ENCODE peak calls at places on chromosomes 13 and 19, in seven cellular contexts. K is cardiac fibroblast, D is Caco-2, Q is kidney, U is heart left ventricle, F is A549, T is left ventricle myocardium inferior. G is an unnamed sample.

GRCh38 chr19:35715981-35716734 is 1.6 kb upstream of the KMT2B start:
- DNase-seq in K (no peak), U (peak; percentile 76), Q (peak; percentile 90), T (peak; percentile 70), F (peak; percentile 90), D (no peak), G (no peak)

GRCh38 chr13:90968510-90968909 is 379.0 kb upstream of the MIR17HG start:
- DNase-seq in F (peak; percentile 33), U (no peak), Q (no peak), D (no peak), K (peak; percentile 21), T (no peak), G (no peak)

GRCh38 chr13:101579291-101579802 is 126.9 kb downstream of the ITGBL1 start:
- DNase-seq in T (no peak), D (no peak), Q (no peak), K (peak; percentile 44), U (no peak), F (no peak), G (no peak)

GRCh38 chr13:42875448-42876269 is 94.3 kb downstream of the FAM216B start:
- DNase-seq in U (no peak), D (no peak), K (peak; percentile 85), F (no peak), T (no peak), Q (no peak), G (no peak)

GRCh38 chr13:79662882-79663281 is 181.9 kb downstream of the NDFIP2 start:
- DNase-seq in F (no peak), T (peak; percentile 30), K (peak; percentile 13), U (no peak), Q (no peak), D (no peak), G (no peak)

GRCh38 chr19:46515879-46516350 is 20.2 kb upstream of the PNMA8B start:
- DNase-seq in Q (no peak), T (no peak), U (no peak), K (peak; percentile 60), D (no peak), F (peak; percentile 89), G (no peak)

GRCh38 chr13:109735567-109735966 is 50.8 kb downstream of the IRS2 start:
- DNase-seq in D (no peak), Q (no peak), T (no peak), U (no peak), K (no peak), F (no peak), G (no peak)

GRCh38 chr19:49151339-49152217 is 3.6 kb downstream of the HRC start:
- DNase-seq in U (peak; percentile 70), F (peak; percentile 87), D (peak; percentile 99), K (peak; percentile 43), Q (peak; percentile 92), T (peak; percentile 56), G (no peak)

GRCh38 chr19:38676023-38676877 is 28.8 kb downstream of the ACTN4 start:
- DNase-seq in Q (peak; percentile 69), D (no peak), T (no peak), U (peak; percentile 55), F (no peak), K (peak; percentile 67), G (no peak)

GRCh38 chr13:41179593-41180250 is 14.6 kb downstream of the KBTBD7 start:
- DNase-seq in Q (no peak), K (peak; percentile 27), T (no peak), U (no peak), D (no peak), F (no peak), G (peak; percentile 24)

GRCh38 chr19:16000024-16000687 is 51.3 kb downstream of the OR10H4 start:
- DNase-seq in K (no peak), Q (no peak), F (no peak), U (no peak), T (no peak), D (no peak), G (no peak)

GRCh38 chr13:41696163-41697003 is 239.0 kb downstream of the RGCC start:
- DNase-seq in F (peak; percentile 31), K (peak; percentile 59), U (no peak), D (peak; percentile 86), Q (no peak), T (no peak), G (peak; percentile 80)

GRCh38 chr13:65468628-65469027 is 1761.5 kb downstream of the PCDH9 start:
- DNase-seq in Q (no peak), T (no peak), D (no peak), U (no peak), K (peak; percentile 50), F (no peak), G (no peak)

GRCh38 chr13:27860743-27861142 is 59.1 kb upstream of the PDX1 start:
- DNase-seq in F (no peak), U (no peak), T (no peak), Q (no peak), K (no peak), D (no peak), G (no peak)

GRCh38 chr13:27861165-27861564 is 58.6 kb upstream of the PDX1 start:
- DNase-seq in U (no peak), T (no peak), Q (no peak), F (no peak), D (no peak), K (no peak), G (no peak)

GRCh38 chr13:27857271-27857670 is 62.5 kb upstream of the PDX1 start:
- DNase-seq in T (no peak), D (no peak), Q (no peak), U (no peak), F (no peak), K (no peak), G (no peak)

GRCh38 chr13:27855381-27855780 is 63.1 kb downstream of the GSX1 start:
- DNase-seq in D (no peak), K (no peak), Q (no peak), U (no peak), F (peak; percentile 6), T (no peak), G (no peak)

DNA sequence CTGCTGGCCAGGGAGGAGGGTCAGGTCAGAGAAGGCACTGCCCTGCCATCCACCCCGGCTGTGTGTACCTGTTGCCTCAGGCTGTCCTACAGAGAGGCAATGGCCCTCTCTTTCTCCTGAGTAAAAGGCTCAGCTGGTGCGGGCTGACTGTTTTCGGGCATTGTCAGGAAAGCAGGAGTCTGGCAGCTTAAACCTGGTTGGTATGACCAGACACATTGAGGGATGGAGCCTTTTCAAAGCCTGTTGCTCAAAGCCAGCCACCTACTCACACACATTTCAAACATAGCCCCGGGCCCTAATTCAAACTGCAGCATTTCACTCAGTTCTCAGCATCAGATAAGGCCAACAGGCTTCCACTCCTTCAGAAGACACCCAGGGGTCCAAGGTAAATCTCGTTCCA is 61.8 kb upstream of the PDX1 start:
- DNase-seq in F (no peak), T (no peak), Q (no peak), K (no peak), D (no peak), U (no peak), G (no peak)
- H3K4me3 ChIP-seq in F (no peak overlapping the region), T (no peak overlapping the region), Q (no peak overlapping the region), K (no peak overlapping the region), D (no peak overlapping the region), U (no peak overlapping the region), G (no peak overlapping the region)

GRCh38 chr19:10217085-10217484 is 14.0 kb downstream of the S1PR2 start:
- DNase-seq in D (no peak), K (no peak), F (no peak), U (no peak), Q (no peak), T (no peak), G (no peak)

GRCh38 chr19:10222201-10222890 is 8.8 kb downstream of the S1PR2 start:
- DNase-seq in D (no peak), K (no peak), U (no peak), T (no peak), F (no peak), Q (no peak), G (no peak)

GRCh38 chr19:10220695-10221094 is 10.4 kb downstream of the S1PR2 start:
- DNase-seq in Q (no peak), U (no peak), D (no peak), F (no peak), K (no peak), T (no peak), G (no peak)

GRCh38 chr19:10223488-10224213 is 7.5 kb downstream of the S1PR2 start:
- DNase-seq in K (no peak), Q (no peak), F (no peak), D (no peak), U (no peak), T (no peak), G (no peak)

DNA sequence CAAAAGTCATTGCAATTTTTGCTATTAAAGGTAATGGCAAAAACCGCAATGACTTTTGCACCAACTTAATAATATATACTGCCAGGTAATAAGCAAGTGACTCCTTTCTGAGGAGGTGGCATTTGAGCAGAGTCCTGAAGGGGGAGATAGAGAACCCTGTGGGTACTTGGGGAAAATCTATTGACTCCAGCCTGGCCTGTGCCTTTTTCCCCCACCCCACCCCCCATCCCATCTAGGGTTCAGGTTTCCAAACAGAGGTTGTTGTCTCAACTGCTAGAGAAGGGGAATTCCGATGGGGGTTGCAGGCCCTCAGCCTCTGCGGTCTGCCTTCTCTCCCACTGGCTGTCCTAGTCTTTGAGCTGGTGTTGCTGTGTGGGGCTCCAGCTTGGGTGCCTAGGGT is 11.5 kb downstream of the S1PR2 start:
- DNase-seq in T (no peak), U (no peak), D (peak; percentile 44), F (no peak), Q (no peak), K (peak; percentile 52), G (no peak)
- TF ChIP-seq CTCF in T (peak; percentile 16), U (no peak), D (no peak), F (no peak), Q (peak; percentile 9), K (peak; percentile 53), G (peak; percentile 17)

DNA sequence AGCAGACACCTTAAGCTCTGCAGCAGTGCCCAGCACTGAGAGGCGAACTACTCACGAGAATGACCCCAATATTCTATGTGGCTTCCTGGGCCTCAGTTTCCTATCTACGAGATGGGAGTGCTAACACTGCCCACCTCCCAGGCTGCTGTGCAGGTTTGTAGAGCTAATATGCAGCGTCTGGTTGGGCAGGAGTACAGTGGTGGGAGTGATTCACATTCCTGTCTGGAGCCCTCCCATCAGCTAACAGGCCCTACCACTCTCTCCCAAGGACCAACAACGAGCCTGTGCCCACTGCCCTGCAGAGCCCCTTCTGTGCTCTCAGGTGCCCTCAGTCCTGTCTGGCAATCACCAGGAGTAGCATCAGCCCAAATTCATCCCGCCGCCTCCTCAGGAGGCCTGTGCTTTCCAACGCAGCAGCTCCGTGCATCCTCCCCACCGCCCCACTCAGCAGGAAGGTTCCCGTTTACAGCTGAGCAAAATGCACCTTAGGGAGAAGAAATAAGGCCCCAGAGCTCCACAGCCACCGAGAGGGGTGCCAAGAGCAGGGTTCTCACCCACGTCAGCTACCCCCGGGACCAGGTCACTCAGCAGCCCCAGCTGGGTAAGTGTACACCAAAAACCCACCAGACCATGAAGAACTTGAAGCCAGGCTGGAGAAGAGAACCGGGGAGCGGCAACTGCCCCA is 6.6 kb downstream of the AKT2 start:
- DNase-seq in T (no peak), D (no peak), F (no peak), Q (peak; percentile 55), K (no peak), U (no peak), G (no peak)
- H3K4me3 ChIP-seq in T (peak overlapping the region; percentile 53), D (no peak overlapping the region), F (no peak overlapping the region), Q (no peak overlapping the region), K (peak overlapping the region; percentile 1), U (no peak overlapping the region), G (no peak overlapping the region)

GRCh38 chr13:76223565-76223964 is 587.4 kb downstream of the LMO7 start:
- DNase-seq in F (no peak), K (peak; percentile 6), Q (no peak), T (no peak), U (no peak), D (no peak), G (no peak)
- TF ChIP-seq CTCF in F (no peak), K (no peak), Q (no peak), T (peak; percentile 52), U (no peak), D (peak; percentile 25), G (no peak)

G was measured in AG04449.